ENCODE peak calls at places on chromosomes 7 and 10, in four cellular contexts. L is K562, J is HepG2, A is GM12878. W is an unnamed sample. For H3K27me3, the result is how much of the 10 kb centered on the place peaks cover.

GRCh38 chr7:134742688-134743350 is 36.6 kb upstream of the CALD1 start:
- DNase-seq in J (no peak), L (peak), A (no peak), W (no peak)

GRCh38 chr10:77983384-77984341 is 45.7 kb downstream of the POLR3A start:
- DNase-seq in L (no peak), J (no peak), A (no peak), W (peak)

GRCh38 chr7:69002416-69002815 is 595.9 kb upstream of the AUTS2 start:
- DNase-seq in A (no peak), L (no peak), J (no peak), W (no peak)

GRCh38 chr10:117300671-117301070 is 59.8 kb downstream of the SLC18A2 start:
- DNase-seq in L (no peak), J (no peak), A (no peak), W (no peak)

GRCh38 chr10:114544045-114544659 is 113.9 kb downstream of the ABLIM1 start:
- DNase-seq in L (no peak), J (no peak), A (peak), W (no peak)

GRCh38 chr7:25288536-25289283 is 60.4 kb upstream of the NPVF start:
- DNase-seq in J (no peak), A (no peak), L (no peak), W (no peak)

GRCh38 chr10:71520042-71520441 is 123.3 kb downstream of the CDH23 start:
- DNase-seq in A (no peak), L (no peak), J (no peak), W (peak)

GRCh38 chr7:147722119-147722518 is 868.4 kb upstream of the C7orf33 start:
- DNase-seq in J (no peak), L (no peak), A (no peak), W (no peak)

GRCh38 chr7:66539948-66540375 is 88.7 kb upstream of the KCTD7 start:
- DNase-seq in J (peak), A (no peak), L (peak), W (no peak)

DNA sequence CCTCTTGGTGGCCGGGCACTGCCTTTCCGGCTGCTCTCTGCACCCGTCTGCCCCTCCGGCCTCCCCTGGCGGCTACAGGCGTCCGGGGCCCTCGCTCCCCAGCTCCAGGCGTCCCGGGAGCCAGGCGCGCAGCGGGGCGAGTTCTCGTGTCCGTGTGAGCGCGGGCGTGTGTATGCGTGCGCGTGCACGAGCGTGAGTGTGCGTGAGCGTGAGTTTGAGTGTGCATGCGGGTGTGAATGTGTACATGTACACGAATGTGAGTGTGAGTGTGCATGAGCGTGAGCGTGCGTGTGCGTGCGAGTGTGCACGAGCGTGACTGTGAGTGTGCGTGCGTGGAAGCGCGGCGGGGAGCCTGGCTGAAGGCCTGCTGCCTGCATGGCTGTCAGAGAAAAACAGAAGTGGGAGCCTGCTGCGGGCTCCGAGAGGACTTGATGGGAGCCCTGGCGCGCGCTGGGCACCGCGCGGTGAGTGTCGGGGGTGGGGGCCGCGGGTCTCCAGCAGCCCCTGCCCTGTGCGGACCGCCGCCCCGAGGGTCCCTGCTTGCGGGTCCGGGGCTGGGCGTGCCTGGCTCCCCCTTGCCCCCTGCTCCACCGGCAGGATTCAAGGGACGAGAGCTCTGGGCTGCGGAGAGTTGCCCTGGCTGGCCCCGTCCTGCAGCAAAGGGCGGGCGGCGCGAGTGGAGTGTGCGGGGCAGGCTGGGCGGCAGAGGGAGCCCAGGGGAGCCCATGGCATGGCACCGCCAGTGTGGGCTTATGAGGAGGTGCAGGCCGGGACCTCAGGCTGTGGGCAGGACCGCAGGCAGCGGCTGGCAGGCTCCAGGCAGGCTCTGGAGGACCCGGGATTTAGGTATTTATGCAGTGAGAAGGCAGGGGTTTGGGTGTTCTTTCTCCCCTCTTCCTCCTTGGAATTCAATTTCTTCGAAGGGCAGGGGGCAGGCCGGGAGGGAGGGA is 75.8 kb upstream of the EN2 start:
- DNase-seq in L (no peak), J (no peak), A (no peak), W (no peak)
- H3K27me3 ChIP-seq in L (half or more), J (under half), A (under half), W (half or more)

GRCh38 chr10:96313348-96313747 is 9.1 kb downstream of the DNTT start:
- DNase-seq in J (no peak), L (no peak), A (no peak), W (no peak)

GRCh38 chr10:96311180-96311697 is 7.0 kb downstream of the DNTT start:
- DNase-seq in L (no peak), A (no peak), J (no peak), W (no peak)

GRCh38 chr10:96306516-96306915 is 2.3 kb downstream of the DNTT start:
- DNase-seq in A (no peak), L (no peak), J (no peak), W (no peak)

GRCh38 chr10:96310359-96310669 is 6.1 kb downstream of the DNTT start:
- DNase-seq in J (no peak), L (no peak), A (no peak), W (no peak)

DNA sequence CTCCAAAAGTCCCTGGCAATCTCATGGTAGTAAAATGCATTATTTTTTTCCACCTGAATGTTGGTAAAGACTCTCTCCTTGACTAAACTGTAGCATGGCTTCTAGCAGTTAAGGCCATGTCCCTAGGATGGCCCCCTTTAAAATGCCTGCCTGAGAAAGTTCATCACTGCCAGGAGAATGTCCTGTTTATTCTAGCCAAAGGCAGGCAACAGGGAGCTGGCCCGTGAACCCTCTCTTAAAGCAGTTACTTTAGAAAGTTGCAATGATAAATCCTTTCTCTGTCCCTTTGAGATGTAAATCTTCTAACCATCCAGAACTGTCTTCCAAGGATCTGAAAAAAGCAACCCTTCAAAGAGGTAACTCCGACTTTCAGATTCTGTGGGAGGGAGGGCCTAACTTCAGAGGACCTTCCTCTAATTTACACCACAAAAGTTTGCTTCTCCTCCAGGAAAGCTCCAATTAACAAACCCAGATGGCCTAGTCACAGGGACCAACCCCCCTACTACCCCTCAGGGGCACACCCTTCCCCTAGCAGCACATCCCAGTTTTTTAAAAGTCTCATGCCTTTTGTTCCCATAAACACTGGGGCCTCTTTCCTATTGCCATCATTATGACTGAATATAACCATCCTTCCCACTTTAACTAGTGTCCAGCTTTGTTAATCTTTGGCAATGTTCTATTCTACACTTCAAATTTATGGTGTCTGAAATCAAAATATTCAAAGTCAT is 5.6 kb downstream of the DNTT start:
- DNase-seq in L (no peak), J (no peak), A (no peak), W (no peak)
- TF ChIP-seq MYC in L (no peak), J (no peak), A (no peak), W (no peak)

DNA sequence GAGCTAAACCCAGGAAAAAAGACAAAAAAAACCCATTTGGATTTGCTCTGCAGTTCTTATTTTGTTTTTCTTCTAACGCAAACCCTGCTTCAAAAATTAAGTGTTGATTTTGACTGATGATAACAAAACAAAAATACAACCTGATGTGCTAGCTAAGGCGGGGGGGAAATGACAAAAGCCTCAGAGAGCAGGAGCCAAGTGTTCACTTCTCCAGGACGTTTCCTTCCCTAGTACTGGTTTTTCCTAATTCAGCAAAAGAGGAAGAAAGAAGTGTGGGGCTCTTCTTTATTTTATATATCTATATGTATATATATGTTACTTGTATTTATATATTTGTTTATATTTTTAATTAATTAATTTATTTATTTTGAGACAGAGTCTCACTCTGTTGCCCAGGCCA is 28.0 kb downstream of the SNX10 start:
- DNase-seq in L (no peak), J (no peak), A (no peak), W (no peak)
- H3K4me2 ChIP-seq in L (no peak), J (no peak), A (no peak), W (no peak)

GRCh38 chr7:159136846-159137245 is 7.8 kb downstream of the VIPR2 start:
- DNase-seq in A (no peak), J (no peak), L (no peak), W (no peak)

GRCh38 chr7:159138508-159138907 is 6.2 kb downstream of the VIPR2 start:
- DNase-seq in L (no peak), A (no peak), J (no peak), W (no peak)

GRCh38 chr7:159136442-159136841 is 8.2 kb downstream of the VIPR2 start:
- DNase-seq in A (no peak), J (no peak), L (no peak), W (no peak)

GRCh38 chr7:159139202-159139601 is 5.5 kb downstream of the VIPR2 start:
- DNase-seq in J (no peak), A (no peak), L (no peak), W (no peak)

DNA sequence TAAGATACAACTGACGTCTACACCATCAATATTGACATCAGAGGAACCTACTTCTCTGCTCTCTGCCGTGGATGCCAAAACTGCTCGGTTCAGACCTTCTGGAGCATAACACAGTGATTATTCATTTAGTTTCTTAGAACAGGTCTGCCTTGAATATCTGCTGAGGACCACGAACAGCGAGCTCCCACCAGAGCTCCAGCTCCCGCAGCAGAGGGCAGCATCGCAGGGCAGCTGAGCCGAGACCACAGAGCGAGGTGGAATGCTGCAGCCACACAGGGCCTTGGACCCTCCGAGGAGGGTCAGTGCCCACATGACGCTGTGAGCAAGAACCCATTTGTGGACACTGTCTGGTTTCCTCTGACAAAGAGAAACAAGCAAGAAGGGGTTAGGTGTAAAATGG is 6.8 kb downstream of the VIPR2 start:
- DNase-seq in A (no peak), J (no peak), L (no peak), W (no peak)
- H3K27me3 ChIP-seq in A (under half), J (under half), L (under half), W (under half)

DNA sequence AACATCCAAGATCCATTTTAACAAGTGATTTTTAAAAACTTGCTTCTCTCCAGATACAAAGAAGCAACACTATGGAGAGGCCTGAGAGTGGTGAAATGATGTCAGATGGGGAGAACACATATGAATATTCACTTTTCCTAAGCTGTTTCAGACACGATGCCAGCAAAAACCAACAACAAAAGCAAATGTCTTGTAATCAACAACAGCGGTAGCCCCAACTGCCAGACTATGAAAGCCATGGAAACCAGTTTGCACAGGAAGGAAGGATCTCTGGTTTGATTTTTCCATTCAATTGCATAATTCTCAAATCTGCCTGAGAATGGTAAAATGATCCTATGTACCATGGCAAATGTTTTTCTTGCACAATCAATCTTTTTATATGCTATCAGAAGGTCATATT is 210.4 kb downstream of the SKAP2 start:
- DNase-seq in J (no peak), L (no peak), A (no peak), W (no peak)
- TF ChIP-seq MYC in J (no peak), L (no peak), A (no peak), W (no peak)

GRCh38 chr7:89837515-89837914 is 316.8 kb upstream of the STEAP1 start:
- DNase-seq in A (no peak), J (no peak), L (no peak), W (peak)

DNA sequence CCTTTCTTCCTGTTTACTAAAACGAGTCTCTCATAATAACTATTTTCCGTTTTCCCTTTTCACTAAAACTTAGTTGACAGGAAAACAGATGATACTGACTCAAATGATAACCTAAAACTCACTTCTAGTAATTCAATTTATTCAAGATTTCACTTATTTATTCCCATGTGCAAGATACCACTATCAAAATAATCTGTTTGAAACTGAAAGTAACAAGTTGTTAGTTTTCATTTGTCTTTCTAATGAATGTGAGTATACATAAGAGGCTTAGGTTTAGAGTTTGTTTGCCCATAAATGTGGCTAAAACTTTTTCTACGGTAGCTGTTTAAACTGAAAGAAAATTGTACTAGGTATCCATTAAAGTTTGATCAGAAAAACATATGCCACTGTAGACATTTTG is 314.9 kb upstream of the STEAP1 start:
- DNase-seq in L (no peak), J (no peak), A (no peak), W (no peak)
- H3K4me2 ChIP-seq in L (no peak), J (no peak), A (no peak), W (no peak)

GRCh38 chr10:5679036-5679435 is 5.6 kb upstream of the TASOR2 start:
- DNase-seq in A (no peak), J (no peak), L (no peak), W (no peak)

GRCh38 chr10:5678397-5678983 is 6.1 kb upstream of the TASOR2 start:
- DNase-seq in A (no peak), J (no peak), L (no peak), W (no peak)

GRCh38 chr10:5683065-5683464 is 1.6 kb upstream of the TASOR2 start:
- DNase-seq in J (no peak), L (no peak), A (no peak), W (no peak)

GRCh38 chr10:5681930-5682329 is 2.7 kb upstream of the TASOR2 start:
- DNase-seq in J (no peak), A (no peak), L (no peak), W (no peak)

DNA sequence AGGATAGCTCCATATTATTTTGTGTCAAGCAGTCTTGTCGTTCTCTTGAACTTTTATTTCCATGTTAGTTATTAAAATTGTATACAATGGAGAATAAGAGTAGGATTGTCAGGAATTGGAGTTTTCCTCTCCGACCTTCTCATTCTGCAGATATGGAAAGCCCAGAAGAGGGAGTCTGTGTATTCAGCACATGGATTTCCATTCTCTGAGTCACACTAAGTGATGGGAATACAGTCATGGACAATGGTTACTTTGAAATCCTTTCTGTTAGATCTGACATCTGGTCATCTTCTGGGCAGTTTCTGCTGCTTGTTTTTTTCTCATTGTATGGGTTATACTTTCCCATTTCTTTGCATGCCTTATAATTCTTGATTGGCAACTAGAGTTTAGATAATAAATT is 5.0 kb upstream of the TASOR2 start:
- DNase-seq in J (peak), A (no peak), L (no peak), W (no peak)
- H3K27me3 ChIP-seq in J (under half), A (under half), L (under half), W (under half)

GRCh38 chr7:36620166-36620708 is 104.1 kb downstream of the AOAH start:
- DNase-seq in A (no peak), J (no peak), L (no peak), W (no peak)
- TF ChIP-seq MYC in A (no peak), J (no peak), L (no peak), W (no peak)

GRCh38 chr10:86376403-86376802 is 9.8 kb upstream of the GRID1 start:
- DNase-seq in A (no peak), J (no peak), L (no peak), W (no peak)
- H3K4me2 ChIP-seq in A (no peak), J (no peak), L (no peak), W (no peak)

GRCh38 chr10:132943555-132944404 is 1.4 kb upstream of the CFAP46 start:
- DNase-seq in J (no peak), L (no peak), A (no peak), W (no peak)
- H3K27me3 ChIP-seq in J (under half), L (under half), A (under half), W (under half)